ENCODE peak calls at places on chromosomes 6 and 20, in seven cellular contexts. One of them, this sample, is unnamed.

GRCh38 chr6:3751730-3752537 is 421 bp upstream of the PXDC1 start:
- DNase-seq in SK-N-SH: peak
- DNase-seq in GM12878: no peak
- DNase-seq in H1: peak
- DNase-seq in HCT116: peak
- DNase-seq in K562: peak
- DNase-seq in HepG2: peak
- DNase-seq in this sample: peak

GRCh38 chr6:22062807-22063408 is 233.9 kb downstream of the PRL start:
- DNase-seq in H1: no peak
- DNase-seq in K562: no peak
- DNase-seq in HepG2: no peak
- DNase-seq in GM12878: peak
- DNase-seq in HCT116: no peak
- DNase-seq in SK-N-SH: no peak
- DNase-seq in this sample: no peak

GRCh38 chr6:90219168-90219985 is 77.3 kb downstream of the BACH2 start:
- DNase-seq in HCT116: no peak
- DNase-seq in HepG2: no peak
- DNase-seq in SK-N-SH: peak
- DNase-seq in H1: no peak
- DNase-seq in GM12878: no peak
- DNase-seq in K562: no peak
- DNase-seq in this sample: peak

GRCh38 chr20:63117661-63118302 is 98.1 kb downstream of the YTHDF1 start:
- DNase-seq in K562: no peak
- DNase-seq in GM12878: no peak
- DNase-seq in SK-N-SH: no peak
- DNase-seq in HCT116: no peak
- DNase-seq in HepG2: no peak
- DNase-seq in H1: no peak
- DNase-seq in this sample: no peak

GRCh38 chr20:52192296-52193007 is 873 bp upstream of the ZFP64 start:
- DNase-seq in HepG2: peak
- DNase-seq in HCT116: peak
- DNase-seq in GM12878: peak
- DNase-seq in SK-N-SH: peak
- DNase-seq in K562: peak
- DNase-seq in H1: no peak
- DNase-seq in this sample: peak

GRCh38 chr20:50277460-50278376 is 87.1 kb downstream of the CEBPB start:
- DNase-seq in HepG2: no peak
- DNase-seq in H1: no peak
- DNase-seq in GM12878: no peak
- DNase-seq in SK-N-SH: no peak
- DNase-seq in K562: no peak
- DNase-seq in HCT116: no peak
- DNase-seq in this sample: no peak

GRCh38 chr6:1110164-1110563 is 201.7 kb upstream of the FOXQ1 start:
- DNase-seq in SK-N-SH: no peak
- DNase-seq in HCT116: peak
- DNase-seq in HepG2: peak
- DNase-seq in H1: peak
- DNase-seq in GM12878: no peak
- DNase-seq in K562: no peak
- DNase-seq in this sample: no peak

GRCh38 chr6:113493991-113494390 is 363.2 kb upstream of the MARCKS start:
- DNase-seq in H1: no peak
- DNase-seq in HCT116: no peak
- DNase-seq in K562: no peak
- DNase-seq in GM12878: no peak
- DNase-seq in HepG2: no peak
- DNase-seq in SK-N-SH: no peak
- DNase-seq in this sample: peak

GRCh38 chr6:165831812-165832470 is 168.9 kb upstream of the PDE10A start:
- DNase-seq in GM12878: no peak
- DNase-seq in SK-N-SH: no peak
- DNase-seq in HepG2: no peak
- DNase-seq in H1: no peak
- DNase-seq in K562: no peak
- DNase-seq in HCT116: no peak
- DNase-seq in this sample: no peak

GRCh38 chr6:104325341-104326172 is 534.2 kb downstream of the HACE1 start:
- DNase-seq in SK-N-SH: peak
- DNase-seq in HepG2: no peak
- DNase-seq in H1: no peak
- DNase-seq in HCT116: peak
- DNase-seq in K562: no peak
- DNase-seq in GM12878: no peak
- DNase-seq in this sample: peak

GRCh38 chr6:40342674-40343230 is 244.4 kb downstream of the LRFN2 start:
- DNase-seq in SK-N-SH: no peak
- DNase-seq in GM12878: no peak
- DNase-seq in K562: no peak
- DNase-seq in H1: no peak
- DNase-seq in HCT116: no peak
- DNase-seq in HepG2: no peak
- DNase-seq in this sample: no peak

GRCh38 chr20:34318609-34319443 is 15.7 kb upstream of the AHCY start:
- DNase-seq in K562: no peak
- DNase-seq in SK-N-SH: no peak
- DNase-seq in H1: no peak
- DNase-seq in GM12878: no peak
- DNase-seq in HCT116: no peak
- DNase-seq in HepG2: peak
- DNase-seq in this sample: no peak

GRCh38 chr6:90537027-90537426 is 49.8 kb downstream of the MAP3K7 start:
- DNase-seq in GM12878: no peak
- DNase-seq in HCT116: no peak
- DNase-seq in H1: no peak
- DNase-seq in SK-N-SH: no peak
- DNase-seq in HepG2: no peak
- DNase-seq in K562: no peak
- DNase-seq in this sample: no peak

GRCh38 chr6:52544325-52545022 is 32.4 kb downstream of the TRAM2 start:
- DNase-seq in H1: no peak
- DNase-seq in SK-N-SH: no peak
- DNase-seq in HepG2: peak
- DNase-seq in HCT116: no peak
- DNase-seq in K562: no peak
- DNase-seq in GM12878: no peak
- DNase-seq in this sample: peak

GRCh38 chr6:158916638-158917037 is 83.4 kb downstream of the RSPH3 start:
- DNase-seq in HepG2: no peak
- DNase-seq in K562: no peak
- DNase-seq in GM12878: no peak
- DNase-seq in SK-N-SH: no peak
- DNase-seq in H1: no peak
- DNase-seq in HCT116: no peak
- DNase-seq in this sample: no peak

GRCh38 chr6:144678844-144679243 is 393.7 kb downstream of the UTRN start:
- DNase-seq in HCT116: no peak
- DNase-seq in GM12878: no peak
- DNase-seq in HepG2: no peak
- DNase-seq in SK-N-SH: no peak
- DNase-seq in K562: no peak
- DNase-seq in H1: no peak
- DNase-seq in this sample: no peak

GRCh38 chr6:52551483-52552277 is 25.2 kb downstream of the TRAM2 start:
- DNase-seq in HCT116: no peak
- DNase-seq in SK-N-SH: peak
- DNase-seq in K562: no peak
- DNase-seq in HepG2: peak
- DNase-seq in GM12878: no peak
- DNase-seq in H1: peak
- DNase-seq in this sample: no peak

GRCh38 chr20:24915892-24916291 is 33.2 kb upstream of the CST7 start:
- DNase-seq in H1: peak
- DNase-seq in GM12878: no peak
- DNase-seq in SK-N-SH: no peak
- DNase-seq in HepG2: no peak
- DNase-seq in K562: no peak
- DNase-seq in HCT116: no peak
- DNase-seq in this sample: no peak

GRCh38 chr6:28218312-28219248 is 6.5 kb upstream of the ZSCAN9 start:
- DNase-seq in K562: peak
- DNase-seq in GM12878: no peak
- DNase-seq in HepG2: peak
- DNase-seq in SK-N-SH: peak
- DNase-seq in H1: peak
- DNase-seq in HCT116: no peak
- DNase-seq in this sample: peak

GRCh38 chr6:70620746-70621145 is 46.9 kb upstream of the SMAP1 start:
- DNase-seq in SK-N-SH: no peak
- DNase-seq in GM12878: no peak
- DNase-seq in H1: no peak
- DNase-seq in HepG2: no peak
- DNase-seq in HCT116: no peak
- DNase-seq in K562: no peak
- DNase-seq in this sample: no peak

GRCh38 chr6:151389640-151390275 is 1.6 kb downstream of the ZBTB2 start:
- DNase-seq in GM12878: no peak
- DNase-seq in K562: peak
- DNase-seq in HCT116: no peak
- DNase-seq in SK-N-SH: peak
- DNase-seq in HepG2: peak
- DNase-seq in H1: no peak
- DNase-seq in this sample: peak
- TF ChIP-seq JUND in GM12878: no peak
- TF ChIP-seq JUND in K562: no peak
- TF ChIP-seq JUND in HCT116: no peak
- TF ChIP-seq JUND in SK-N-SH: no peak
- TF ChIP-seq JUND in HepG2: no peak
- TF ChIP-seq JUND in H1: no peak
- TF ChIP-seq JUND in this sample: no peak

GRCh38 chr6:42744351-42744890 is 1.5 kb downstream of the TBCC start:
- DNase-seq in HepG2: no peak
- DNase-seq in GM12878: no peak
- DNase-seq in H1: no peak
- DNase-seq in SK-N-SH: no peak
- DNase-seq in HCT116: no peak
- DNase-seq in K562: no peak
- DNase-seq in this sample: no peak

GRCh38 chr6:42746452-42747400 is 823 bp upstream of the TBCC start:
- DNase-seq in SK-N-SH: peak
- DNase-seq in HCT116: peak
- DNase-seq in HepG2: peak
- DNase-seq in H1: peak
- DNase-seq in GM12878: peak
- DNase-seq in K562: peak
- DNase-seq in this sample: peak

GRCh38 chr6:42742116-42742894 is 3.6 kb downstream of the TBCC start:
- DNase-seq in H1: no peak
- DNase-seq in HepG2: no peak
- DNase-seq in SK-N-SH: peak
- DNase-seq in K562: no peak
- DNase-seq in GM12878: no peak
- DNase-seq in HCT116: no peak
- DNase-seq in this sample: no peak

GRCh38 chr6:42745638-42746451 is at the start of gene TBCC:
- DNase-seq in HCT116: peak
- DNase-seq in H1: peak
- DNase-seq in HepG2: peak
- DNase-seq in GM12878: peak
- DNase-seq in SK-N-SH: peak
- DNase-seq in K562: peak
- DNase-seq in this sample: peak

DNA sequence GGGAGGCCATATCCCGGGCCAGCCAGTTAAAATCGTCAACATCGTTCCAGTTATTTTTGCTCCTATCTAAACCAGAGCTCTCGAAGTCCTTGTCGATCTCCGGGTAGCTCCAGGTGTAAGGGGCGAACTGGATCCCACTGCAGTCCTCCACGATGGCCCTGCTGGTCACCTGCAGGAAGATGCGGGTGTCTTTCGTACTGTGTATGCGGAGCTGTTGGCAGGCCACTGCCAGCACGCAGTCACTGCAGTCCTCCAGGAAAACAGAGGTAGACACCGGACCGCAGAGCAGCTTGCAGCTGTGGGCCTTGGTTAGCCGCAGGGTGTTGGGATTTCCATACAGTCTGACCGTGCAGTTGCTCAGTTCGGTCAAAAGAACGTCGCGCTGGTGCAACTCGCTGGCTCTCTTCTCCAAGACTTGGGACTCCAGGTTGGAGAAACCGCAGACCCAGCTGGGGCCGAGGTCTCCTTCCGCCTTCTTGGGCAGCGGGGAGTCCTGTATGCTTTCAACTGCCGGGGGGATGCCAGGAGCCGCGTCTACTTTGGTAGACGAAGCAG is 743 bp downstream of the TBCC start:
- DNase-seq in H1: peak
- DNase-seq in K562: peak
- DNase-seq in HepG2: peak
- DNase-seq in SK-N-SH: peak
- DNase-seq in GM12878: no peak
- DNase-seq in HCT116: no peak
- DNase-seq in this sample: no peak
- TF ChIP-seq JUND in H1: no peak
- TF ChIP-seq JUND in K562: no peak
- TF ChIP-seq JUND in HepG2: no peak
- TF ChIP-seq JUND in SK-N-SH: no peak
- TF ChIP-seq JUND in GM12878: no peak
- TF ChIP-seq JUND in HCT116: no peak
- TF ChIP-seq JUND in this sample: no peak

GRCh38 chr20:8515810-8516435 is 383.9 kb downstream of the PLCB1 start:
- DNase-seq in HCT116: no peak
- DNase-seq in GM12878: no peak
- DNase-seq in H1: no peak
- DNase-seq in HepG2: no peak
- DNase-seq in SK-N-SH: no peak
- DNase-seq in K562: no peak
- DNase-seq in this sample: no peak

GRCh38 chr20:8522191-8522590 is 390.1 kb downstream of the PLCB1 start:
- DNase-seq in GM12878: no peak
- DNase-seq in SK-N-SH: no peak
- DNase-seq in HCT116: no peak
- DNase-seq in H1: no peak
- DNase-seq in K562: no peak
- DNase-seq in HepG2: no peak
- DNase-seq in this sample: no peak

GRCh38 chr20:8523684-8524083 is 391.6 kb downstream of the PLCB1 start:
- DNase-seq in HCT116: no peak
- DNase-seq in GM12878: no peak
- DNase-seq in HepG2: no peak
- DNase-seq in K562: no peak
- DNase-seq in SK-N-SH: no peak
- DNase-seq in H1: no peak
- DNase-seq in this sample: peak

GRCh38 chr20:8518878-8519277 is 386.8 kb downstream of the PLCB1 start:
- DNase-seq in SK-N-SH: no peak
- DNase-seq in GM12878: no peak
- DNase-seq in HepG2: no peak
- DNase-seq in H1: no peak
- DNase-seq in HCT116: no peak
- DNase-seq in K562: no peak
- DNase-seq in this sample: no peak

GRCh38 chr20:8519887-8520286 is 387.8 kb downstream of the PLCB1 start:
- DNase-seq in HepG2: no peak
- DNase-seq in H1: no peak
- DNase-seq in SK-N-SH: no peak
- DNase-seq in GM12878: no peak
- DNase-seq in K562: no peak
- DNase-seq in HCT116: no peak
- DNase-seq in this sample: no peak
- TF ChIP-seq JUND in HepG2: no peak
- TF ChIP-seq JUND in H1: no peak
- TF ChIP-seq JUND in SK-N-SH: no peak
- TF ChIP-seq JUND in GM12878: no peak
- TF ChIP-seq JUND in K562: no peak
- TF ChIP-seq JUND in HCT116: no peak
- TF ChIP-seq JUND in this sample: no peak

GRCh38 chr20:2815242-2815900 is 584 bp downstream of the C20orf141 start:
- DNase-seq in SK-N-SH: peak
- DNase-seq in H1: no peak
- DNase-seq in HCT116: no peak
- DNase-seq in K562: no peak
- DNase-seq in HepG2: no peak
- DNase-seq in GM12878: no peak
- DNase-seq in this sample: no peak
- TF ChIP-seq JUND in SK-N-SH: no peak
- TF ChIP-seq JUND in H1: no peak
- TF ChIP-seq JUND in HCT116: no peak
- TF ChIP-seq JUND in K562: no peak
- TF ChIP-seq JUND in HepG2: no peak
- TF ChIP-seq JUND in GM12878: no peak
- TF ChIP-seq JUND in this sample: no peak

This sample was measured in T47D.